ENCODE peak calls at places on chromosomes 6 and 20, in eight cellular contexts. X, V, K, R, E, O, Q and J are unnamed samples.

GRCh38 chr6:147782302-147782701 is 273.8 kb downstream of the SAMD5 start:
- DNase-seq in X (peak; percentile 69), V (peak; percentile 27), K (no peak), R (no peak), E (peak; percentile 64), O (no peak), Q (peak; percentile 8), J (no peak)

GRCh38 chr20:49099011-49099410 is 52.9 kb downstream of the CSE1L start:
- DNase-seq in X (no peak), V (no peak), K (no peak), R (no peak), E (no peak), O (no peak), Q (no peak), J (no peak)

GRCh38 chr20:57350086-57350710 is 857 bp upstream of the RAE1 start:
- DNase-seq in X (no peak), V (peak; percentile 18), K (no peak), R (peak; percentile 49), E (peak; percentile 12), O (no peak), Q (no peak), J (no peak)

GRCh38 chr6:41278699-41279405 is 7.6 kb downstream of the TREM1 start:
- DNase-seq in X (peak; percentile 66), V (no peak), K (peak; percentile 74), R (no peak), E (peak; percentile 47), O (peak; percentile 60), Q (peak; percentile 55), J (no peak)

GRCh38 chr6:2830183-2830582 is 11.5 kb downstream of the SERPINB1 start:
- DNase-seq in X (no peak), V (no peak), K (no peak), R (no peak), E (no peak), O (no peak), Q (no peak), J (no peak)

GRCh38 chr6:75449625-75450206 is 43.9 kb downstream of the FILIP1 start:
- DNase-seq in X (peak; percentile 3), V (no peak), K (no peak), R (peak; percentile 54), E (peak; percentile 83), O (no peak), Q (peak; percentile 4), J (no peak)

GRCh38 chr6:29828471-29828797 is 809 bp downstream of the HLA-G start:
- DNase-seq in X (no peak), V (no peak), K (no peak), R (no peak), E (no peak), O (peak; percentile 12), Q (no peak), J (no peak)

GRCh38 chr6:130928993-130929678 is 101.9 kb downstream of the SMLR1 start:
- DNase-seq in X (no peak), V (no peak), K (no peak), R (peak; percentile 21), E (peak; percentile 67), O (no peak), Q (no peak), J (no peak)

GRCh38 chr6:159761135-159761872 is 541 bp upstream of the ACAT2 start:
- DNase-seq in X (no peak), V (no peak), K (peak; percentile 30), R (no peak), E (peak; percentile 21), O (peak; percentile 13), Q (peak; percentile 8), J (no peak)

GRCh38 chr6:28005975-28006374 is 48.9 kb downstream of the OR2B6 start:
- DNase-seq in X (no peak), V (no peak), K (no peak), R (no peak), E (no peak), O (no peak), Q (no peak), J (no peak)

GRCh38 chr6:156809034-156809433 is 31.9 kb downstream of the ARID1B start:
- DNase-seq in X (no peak), V (peak; percentile 27), K (peak; percentile 82), R (no peak), E (peak; percentile 54), O (peak; percentile 35), Q (no peak), J (no peak)

GRCh38 chr6:127381384-127381783 is 38.0 kb upstream of the ECHDC1 start:
- DNase-seq in X (no peak), V (no peak), K (no peak), R (no peak), E (no peak), O (no peak), Q (no peak), J (no peak)

GRCh38 chr6:163179061-163179460 is 235.5 kb upstream of the QKI start:
- DNase-seq in X (no peak), V (no peak), K (no peak), R (no peak), E (no peak), O (no peak), Q (no peak), J (no peak)

GRCh38 chr20:17676378-17676759 is 5.7 kb downstream of the RRBP1 start:
- DNase-seq in X (no peak), V (no peak), K (no peak), R (no peak), E (no peak), O (no peak), Q (no peak), J (no peak)

GRCh38 chr20:59818911-59819310 is 114.5 kb downstream of the SYCP2 start:
- DNase-seq in X (no peak), V (no peak), K (no peak), R (no peak), E (no peak), O (no peak), Q (no peak), J (no peak)

GRCh38 chr20:37576911-37577310 is 49.2 kb upstream of the BLCAP start:
- DNase-seq in X (no peak), V (no peak), K (no peak), R (no peak), E (no peak), O (no peak), Q (no peak), J (no peak)

GRCh38 chr6:5305968-5306626 is 44.8 kb downstream of the FARS2 start:
- DNase-seq in X (no peak), V (no peak), K (no peak), R (no peak), E (peak; percentile 59), O (no peak), Q (no peak), J (no peak)

GRCh38 chr20:47289989-47290388 is 66.5 kb downstream of the ZMYND8 start:
- DNase-seq in X (no peak), V (no peak), K (no peak), R (no peak), E (no peak), O (no peak), Q (no peak), J (no peak)

GRCh38 chr20:38930242-38930569 is 4.0 kb downstream of the FAM83D start:
- DNase-seq in X (no peak), V (no peak), K (no peak), R (peak; percentile 8), E (no peak), O (no peak), Q (no peak), J (no peak)

GRCh38 chr20:44344723-44345122 is 7.9 kb downstream of the R3HDML start:
- DNase-seq in X (no peak), V (no peak), K (no peak), R (no peak), E (no peak), O (no peak), Q (no peak), J (no peak)

GRCh38 chr20:50203951-50204937 is 13.6 kb downstream of the CEBPB start:
- DNase-seq in X (no peak), V (no peak), K (no peak), R (peak; percentile 30), E (no peak), O (no peak), Q (no peak), J (no peak)

GRCh38 chr6:41707565-41708200 is 27.7 kb downstream of the TFEB start:
- DNase-seq in X (no peak), V (no peak), K (peak; percentile 74), R (no peak), E (no peak), O (peak; percentile 55), Q (no peak), J (no peak)

GRCh38 chr6:44202332-44202971 is 14.3 kb upstream of the MYMX start:
- DNase-seq in X (no peak), V (no peak), K (no peak), R (no peak), E (no peak), O (no peak), Q (no peak), J (no peak)

GRCh38 chr6:52262620-52263344 is 18.5 kb upstream of the IL17F start:
- DNase-seq in X (no peak), V (no peak), K (no peak), R (no peak), E (no peak), O (no peak), Q (no peak), J (no peak)

GRCh38 chr6:150720774-150721233 is 121.1 kb downstream of the PLEKHG1 start:
- DNase-seq in X (peak; percentile 70), V (no peak), K (peak; percentile 87), R (peak; percentile 97), E (no peak), O (peak; percentile 49), Q (peak; percentile 76), J (peak; percentile 68)

GRCh38 chr6:46983007-46983411 is 59.1 kb downstream of the ADGRF1 start:
- DNase-seq in X (no peak), V (peak; percentile 57), K (no peak), R (peak; percentile 98), E (peak; percentile 83), O (no peak), Q (peak; percentile 33), J (peak; percentile 32)

GRCh38 chr6:142846883-142847287 is 98.1 kb downstream of the HIVEP2 start:
- DNase-seq in X (peak; percentile 92), V (peak; percentile 81), K (peak; percentile 78), R (peak; percentile 89), E (peak; percentile 95), O (no peak), Q (peak; percentile 44), J (no peak)

GRCh38 chr6:52549428-52549827 is 27.4 kb downstream of the TRAM2 start:
- DNase-seq in X (no peak), V (no peak), K (no peak), R (no peak), E (peak; percentile 48), O (no peak), Q (no peak), J (no peak)

GRCh38 chr6:35727206-35727934 is 9.5 kb upstream of the ARMC12 start:
- DNase-seq in X (peak; percentile 69), V (no peak), K (peak; percentile 68), R (peak; percentile 50), E (peak; percentile 57), O (peak; percentile 57), Q (peak; percentile 60), J (peak; percentile 19)